ENCODE peak calls at places on chromosomes 4 and X, in seven cellular contexts. One of them, this sample, is unnamed.

GRCh38 chrX:118630843-118631242 is 96.6 kb upstream of the IL13RA1 start:
- DNase-seq in NCI-H2029: no peak
- DNase-seq in thoracic aorta: no peak
- DNase-seq in HEK293T: no peak
- DNase-seq in stimulated activated CD4-positive, alpha-beta T cell treated with anti-CD3 and anti-CD28 coated beads, Interleukin-1b, Interleukin-23, amount 100 ng/mL, for 48 hours: no peak
- DNase-seq in Panc1: no peak
- DNase-seq in activated CD4-positive, alpha-beta T cell treated with anti-CD3 and anti-CD28 coated beads, Interleukin-2, amount 10 ng/mL, durations not matched to agents 7 days and 5 days: no peak
- DNase-seq in this sample: no peak

GRCh38 chr4:168631241-168632151 is 134.6 kb downstream of the PALLD start:
- DNase-seq in NCI-H2029: peak; percentile 45
- DNase-seq in thoracic aorta: no peak
- DNase-seq in HEK293T: peak; percentile 71
- DNase-seq in stimulated activated CD4-positive, alpha-beta T cell treated with anti-CD3 and anti-CD28 coated beads, Interleukin-1b, Interleukin-23, amount 100 ng/mL, for 48 hours: no peak
- DNase-seq in Panc1: no peak
- DNase-seq in activated CD4-positive, alpha-beta T cell treated with anti-CD3 and anti-CD28 coated beads, Interleukin-2, amount 10 ng/mL, durations not matched to agents 7 days and 5 days: no peak
- DNase-seq in this sample: peak; percentile 59

GRCh38 chrX:63128509-63128908 is 222.6 kb downstream of the SPIN4 start:
- DNase-seq in NCI-H2029: no peak
- DNase-seq in thoracic aorta: no peak
- DNase-seq in HEK293T: no peak
- DNase-seq in stimulated activated CD4-positive, alpha-beta T cell treated with anti-CD3 and anti-CD28 coated beads, Interleukin-1b, Interleukin-23, amount 100 ng/mL, for 48 hours: no peak
- DNase-seq in Panc1: peak; percentile 12
- DNase-seq in activated CD4-positive, alpha-beta T cell treated with anti-CD3 and anti-CD28 coated beads, Interleukin-2, amount 10 ng/mL, durations not matched to agents 7 days and 5 days: peak; percentile 5
- DNase-seq in this sample: no peak

GRCh38 chrX:119573840-119574393 is 446 bp upstream of the UBE2A start:
- DNase-seq in NCI-H2029: no peak
- DNase-seq in thoracic aorta: peak; percentile 2
- DNase-seq in HEK293T: peak; percentile 40
- DNase-seq in stimulated activated CD4-positive, alpha-beta T cell treated with anti-CD3 and anti-CD28 coated beads, Interleukin-1b, Interleukin-23, amount 100 ng/mL, for 48 hours: no peak
- DNase-seq in Panc1: no peak
- DNase-seq in activated CD4-positive, alpha-beta T cell treated with anti-CD3 and anti-CD28 coated beads, Interleukin-2, amount 10 ng/mL, durations not matched to agents 7 days and 5 days: no peak
- DNase-seq in this sample: peak; percentile 50

GRCh38 chrX:16892504-16893362 is 22.6 kb upstream of the RBBP7 start:
- DNase-seq in NCI-H2029: peak; percentile 77
- DNase-seq in thoracic aorta: no peak
- DNase-seq in HEK293T: peak; percentile 84
- DNase-seq in stimulated activated CD4-positive, alpha-beta T cell treated with anti-CD3 and anti-CD28 coated beads, Interleukin-1b, Interleukin-23, amount 100 ng/mL, for 48 hours: peak; percentile 38
- DNase-seq in Panc1: no peak
- DNase-seq in activated CD4-positive, alpha-beta T cell treated with anti-CD3 and anti-CD28 coated beads, Interleukin-2, amount 10 ng/mL, durations not matched to agents 7 days and 5 days: peak; percentile 60
- DNase-seq in this sample: peak; percentile 59

GRCh38 chr4:183723561-183724228 is 64.6 kb downstream of the TRAPPC11 start:
- DNase-seq in NCI-H2029: no peak
- DNase-seq in thoracic aorta: no peak
- DNase-seq in HEK293T: no peak
- DNase-seq in stimulated activated CD4-positive, alpha-beta T cell treated with anti-CD3 and anti-CD28 coated beads, Interleukin-1b, Interleukin-23, amount 100 ng/mL, for 48 hours: no peak
- DNase-seq in Panc1: no peak
- DNase-seq in activated CD4-positive, alpha-beta T cell treated with anti-CD3 and anti-CD28 coated beads, Interleukin-2, amount 10 ng/mL, durations not matched to agents 7 days and 5 days: no peak
- DNase-seq in this sample: no peak

GRCh38 chrX:119236599-119237525 is 777 bp downstream of the PGRMC1 start:
- DNase-seq in NCI-H2029: no peak
- DNase-seq in thoracic aorta: no peak
- DNase-seq in HEK293T: peak; percentile 32
- DNase-seq in stimulated activated CD4-positive, alpha-beta T cell treated with anti-CD3 and anti-CD28 coated beads, Interleukin-1b, Interleukin-23, amount 100 ng/mL, for 48 hours: peak; percentile 16
- DNase-seq in Panc1: no peak
- DNase-seq in activated CD4-positive, alpha-beta T cell treated with anti-CD3 and anti-CD28 coated beads, Interleukin-2, amount 10 ng/mL, durations not matched to agents 7 days and 5 days: peak; percentile 17
- DNase-seq in this sample: peak; percentile 49

GRCh38 chr4:38716271-38716670 is 52.3 kb downstream of the KLF3 start:
- DNase-seq in NCI-H2029: no peak
- DNase-seq in thoracic aorta: no peak
- DNase-seq in HEK293T: no peak
- DNase-seq in stimulated activated CD4-positive, alpha-beta T cell treated with anti-CD3 and anti-CD28 coated beads, Interleukin-1b, Interleukin-23, amount 100 ng/mL, for 48 hours: no peak
- DNase-seq in Panc1: no peak
- DNase-seq in activated CD4-positive, alpha-beta T cell treated with anti-CD3 and anti-CD28 coated beads, Interleukin-2, amount 10 ng/mL, durations not matched to agents 7 days and 5 days: no peak
- DNase-seq in this sample: no peak

GRCh38 chr4:24105183-24106039 is 215.6 kb upstream of the PPARGC1A start:
- DNase-seq in NCI-H2029: no peak
- DNase-seq in thoracic aorta: no peak
- DNase-seq in HEK293T: no peak
- DNase-seq in stimulated activated CD4-positive, alpha-beta T cell treated with anti-CD3 and anti-CD28 coated beads, Interleukin-1b, Interleukin-23, amount 100 ng/mL, for 48 hours: no peak
- DNase-seq in Panc1: peak; percentile 5
- DNase-seq in activated CD4-positive, alpha-beta T cell treated with anti-CD3 and anti-CD28 coated beads, Interleukin-2, amount 10 ng/mL, durations not matched to agents 7 days and 5 days: no peak
- DNase-seq in this sample: no peak

GRCh38 chrX:123084797-123085196 is 99.3 kb upstream of the GRIA3 start:
- DNase-seq in NCI-H2029: no peak
- DNase-seq in thoracic aorta: no peak
- DNase-seq in HEK293T: no peak
- DNase-seq in stimulated activated CD4-positive, alpha-beta T cell treated with anti-CD3 and anti-CD28 coated beads, Interleukin-1b, Interleukin-23, amount 100 ng/mL, for 48 hours: no peak
- DNase-seq in Panc1: no peak
- DNase-seq in activated CD4-positive, alpha-beta T cell treated with anti-CD3 and anti-CD28 coated beads, Interleukin-2, amount 10 ng/mL, durations not matched to agents 7 days and 5 days: no peak
- DNase-seq in this sample: no peak

GRCh38 chr4:7021930-7022658 is 21.1 kb upstream of the TADA2B start:
- DNase-seq in NCI-H2029: no peak
- DNase-seq in thoracic aorta: no peak
- DNase-seq in HEK293T: no peak
- DNase-seq in stimulated activated CD4-positive, alpha-beta T cell treated with anti-CD3 and anti-CD28 coated beads, Interleukin-1b, Interleukin-23, amount 100 ng/mL, for 48 hours: no peak
- DNase-seq in Panc1: peak; percentile 78
- DNase-seq in activated CD4-positive, alpha-beta T cell treated with anti-CD3 and anti-CD28 coated beads, Interleukin-2, amount 10 ng/mL, durations not matched to agents 7 days and 5 days: no peak
- DNase-seq in this sample: no peak

This sample was measured in left lobe of liver.